ENCODE peak calls at places on chromosome 2, in eight cellular contexts. X is upper lobe of right lung, S is lower lobe of right lung, F is ovary, U is tibial nerve, J is coronary artery, C is testis, A is A549. D is an unnamed sample.

GRCh38 chr2:206392118-206392517 is 51.2 kb upstream of the ADAM23 start:
- DNase-seq in S (no peak), A (peak), U (no peak), X (no peak), F (no peak), C (peak), J (no peak), D (no peak)

GRCh38 chr2:239583171-239583878 is 182.5 kb upstream of the HDAC4 start:
- DNase-seq in A (no peak), J (no peak), C (no peak), U (no peak), S (peak), F (peak), X (peak), D (no peak)

GRCh38 chr2:217837001-217837491 is 165.7 kb downstream of the TNS1 start:
- DNase-seq in C (peak), F (peak), J (peak), X (peak), A (no peak), U (peak), S (peak), D (peak)

GRCh38 chr2:24274809-24275208 is 85.5 kb downstream of the ITSN2 start:
- DNase-seq in X (no peak), C (no peak), F (no peak), A (no peak), S (no peak), J (no peak), U (no peak), D (no peak)

GRCh38 chr2:48180557-48180956 is 274.3 kb upstream of the FBXO11 start:
- DNase-seq in J (no peak), S (no peak), A (no peak), X (no peak), C (no peak), U (no peak), F (no peak), D (no peak)

GRCh38 chr2:118763797-118764196 is 83.7 kb downstream of the EN1 start:
- DNase-seq in X (no peak), S (no peak), A (peak), J (no peak), C (no peak), F (no peak), U (no peak), D (no peak)

GRCh38 chr2:168137510-168138180 is 109.8 kb downstream of the STK39 start:
- DNase-seq in F (no peak), C (no peak), U (no peak), S (no peak), J (no peak), A (no peak), X (no peak), D (no peak)

GRCh38 chr2:7826656-7827055 is 855.2 kb upstream of the ID2 start:
- DNase-seq in C (no peak), U (no peak), X (no peak), S (no peak), J (no peak), A (no peak), F (no peak), D (no peak)

GRCh38 chr2:102235491-102235890 is 48.7 kb downstream of the IL1RL2 start:
- DNase-seq in X (no peak), F (no peak), A (no peak), J (no peak), C (no peak), U (no peak), S (no peak), D (no peak)

GRCh38 chr2:68807821-68808266 is 63.4 kb downstream of the BMP10 start:
- DNase-seq in X (peak), J (no peak), A (no peak), F (no peak), C (no peak), U (peak), S (peak), D (no peak)

GRCh38 chr2:172169611-172170010 is 66.9 kb upstream of the DLX2 start:
- DNase-seq in J (no peak), U (no peak), S (no peak), C (no peak), F (no peak), X (no peak), A (no peak), D (no peak)

GRCh38 chr2:4502230-4502843 is 799.0 kb downstream of the DCDC2C start:
- DNase-seq in S (no peak), C (no peak), A (no peak), U (no peak), F (no peak), X (no peak), J (no peak), D (no peak)

GRCh38 chr2:8587251-8587791 is 94.5 kb upstream of the ID2 start:
- DNase-seq in J (no peak), S (peak), C (no peak), U (no peak), F (no peak), A (no peak), X (peak), D (no peak)

GRCh38 chr2:222142027-222142426 is 156.8 kb downstream of the PAX3 start:
- DNase-seq in S (no peak), F (no peak), A (no peak), X (no peak), U (no peak), C (no peak), J (no peak), D (no peak)

GRCh38 chr2:181563101-181563692 is 93.7 kb downstream of the CERKL start:
- DNase-seq in J (no peak), F (no peak), X (no peak), U (no peak), S (no peak), A (no peak), C (no peak), D (no peak)

GRCh38 chr2:19361325-19361990 is 3.0 kb upstream of the OSR1 start:
- DNase-seq in U (no peak), J (no peak), F (peak), S (no peak), A (no peak), X (no peak), C (peak), D (peak)

GRCh38 chr2:207974214-207974600 is 51.1 kb downstream of the PLEKHM3 start:
- DNase-seq in X (no peak), F (no peak), A (no peak), C (no peak), S (peak), J (no peak), U (no peak), D (no peak)

GRCh38 chr2:168145011-168145410 is 102.4 kb downstream of the STK39 start:
- DNase-seq in C (no peak), J (no peak), X (no peak), U (no peak), S (no peak), F (no peak), A (no peak), D (no peak)

GRCh38 chr2:96316999-96317398 is 8.1 kb upstream of the ITPRIPL1 start:
- DNase-seq in U (no peak), F (no peak), X (no peak), A (no peak), C (no peak), J (no peak), S (no peak), D (no peak)

GRCh38 chr2:112712903-112713584 is 7.8 kb upstream of the NT5DC4 start:
- DNase-seq in J (no peak), S (no peak), X (no peak), A (no peak), U (no peak), F (no peak), C (no peak), D (no peak)

GRCh38 chr2:108449410-108450200 is 599 bp downstream of the GCC2 start:
- DNase-seq in X (no peak), A (peak), J (no peak), F (no peak), S (no peak), C (peak), U (peak), D (no peak)

GRCh38 chr2:37776487-37776886 is 105.0 kb upstream of the CDC42EP3 start:
- DNase-seq in J (peak), F (no peak), A (peak), U (no peak), C (no peak), S (no peak), X (no peak), D (no peak)

GRCh38 chr2:164314148-164314547 is 307.1 kb downstream of the GRB14 start:
- DNase-seq in X (no peak), U (no peak), J (no peak), A (no peak), F (no peak), S (no peak), C (peak), D (no peak)

GRCh38 chr2:227407601-227408089 is 19.9 kb upstream of the SCYGR1 start:
- DNase-seq in U (peak), A (peak), C (no peak), J (no peak), X (peak), S (peak), F (no peak), D (peak)

GRCh38 chr2:207770602-207771404 is 1.1 kb upstream of the FZD5 start:
- DNase-seq in U (no peak), X (peak), J (peak), C (peak), S (peak), F (peak), A (no peak), D (no peak)

GRCh38 chr2:219335373-219335786 is 2.8 kb upstream of the RESP18 start:
- DNase-seq in U (no peak), F (no peak), J (no peak), A (no peak), C (no peak), S (no peak), X (no peak), D (no peak)

GRCh38 chr2:30394096-30394495 is 53.0 kb upstream of the LCLAT1 start:
- DNase-seq in J (no peak), S (no peak), U (no peak), C (no peak), X (no peak), F (no peak), A (no peak), D (no peak)

DNA sequence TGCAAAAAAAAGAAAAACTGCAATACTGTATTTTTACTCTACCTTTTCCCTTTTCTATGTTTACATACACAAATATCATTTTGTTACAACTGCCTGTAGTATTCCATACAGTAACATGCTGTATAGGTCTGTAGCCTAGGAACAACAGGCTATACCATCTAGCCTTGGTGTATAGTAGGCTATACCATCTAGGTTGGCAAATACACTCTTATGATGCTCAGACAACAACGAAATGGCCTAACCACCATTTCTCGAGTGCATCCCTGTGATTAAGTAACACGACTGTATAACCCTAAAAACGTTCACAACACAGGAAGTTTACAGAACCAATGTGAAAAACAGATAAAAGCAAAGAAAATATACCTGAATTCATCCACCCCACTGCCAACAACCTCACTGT is 64.0 kb downstream of the MEMO1 start:
- DNase-seq in U (no peak), F (no peak), S (no peak), X (no peak), C (no peak), J (no peak), A (no peak), D (no peak)
- H3K27ac ChIP-seq in U (no peak), F (no peak), S (no peak), X (no peak), C (no peak), J (no peak), A (no peak), D (no peak)

GRCh38 chr2:176109226-176109954 is 2.3 kb downstream of the HOXD11 start:
- DNase-seq in X (no peak), C (no peak), J (no peak), U (no peak), F (no peak), A (no peak), S (no peak), D (no peak)

GRCh38 chr2:176112375-176113302 is 3.9 kb upstream of the HOXD10 start:
- DNase-seq in S (no peak), J (no peak), X (no peak), C (no peak), F (no peak), A (no peak), U (no peak), D (no peak)

GRCh38 chr2:176111891-176112374 is 4.6 kb upstream of the HOXD10 start:
- DNase-seq in F (no peak), X (no peak), A (no peak), U (no peak), J (no peak), S (no peak), C (no peak), D (no peak)

GRCh38 chr2:176109955-176110345 is 2.9 kb downstream of the HOXD11 start:
- DNase-seq in X (no peak), C (no peak), S (no peak), U (no peak), A (no peak), F (no peak), J (no peak), D (no peak)

GRCh38 chr2:176110975-176111663 is 4.0 kb downstream of the HOXD11 start:
- DNase-seq in X (no peak), F (peak), C (peak), A (peak), U (peak), S (no peak), J (no peak), D (no peak)
- TF ChIP-seq CTCF in X (peak), F (no peak), C (peak), A (peak), U (no peak), S (peak), J (no peak), D (peak)

GRCh38 chr2:176636376-176636775 is 367.1 kb downstream of the MTX2 start:
- DNase-seq in A (no peak), F (no peak), C (no peak), S (no peak), J (no peak), X (no peak), U (no peak), D (no peak)

GRCh38 chr2:176637497-176638166 is 368.4 kb downstream of the MTX2 start:
- DNase-seq in F (peak), A (peak), X (peak), C (peak), U (peak), J (no peak), S (peak), D (peak)

GRCh38 chr2:176639016-176639343 is 369.7 kb downstream of the MTX2 start:
- DNase-seq in F (no peak), J (no peak), S (no peak), C (no peak), U (no peak), A (no peak), X (no peak), D (no peak)

GRCh38 chr2:176637134-176637496 is 367.9 kb downstream of the MTX2 start:
- DNase-seq in C (no peak), F (no peak), X (no peak), S (no peak), J (no peak), A (no peak), U (no peak), D (no peak)

GRCh38 chr2:176638167-176639015 is 369.1 kb downstream of the MTX2 start:
- DNase-seq in F (peak), C (peak), X (peak), S (peak), A (peak), J (no peak), U (peak), D (peak)
- H3K4me3 ChIP-seq in F (peak), C (peak), X (peak), S (peak), A (peak), J (peak), U (peak), D (peak)

DNA sequence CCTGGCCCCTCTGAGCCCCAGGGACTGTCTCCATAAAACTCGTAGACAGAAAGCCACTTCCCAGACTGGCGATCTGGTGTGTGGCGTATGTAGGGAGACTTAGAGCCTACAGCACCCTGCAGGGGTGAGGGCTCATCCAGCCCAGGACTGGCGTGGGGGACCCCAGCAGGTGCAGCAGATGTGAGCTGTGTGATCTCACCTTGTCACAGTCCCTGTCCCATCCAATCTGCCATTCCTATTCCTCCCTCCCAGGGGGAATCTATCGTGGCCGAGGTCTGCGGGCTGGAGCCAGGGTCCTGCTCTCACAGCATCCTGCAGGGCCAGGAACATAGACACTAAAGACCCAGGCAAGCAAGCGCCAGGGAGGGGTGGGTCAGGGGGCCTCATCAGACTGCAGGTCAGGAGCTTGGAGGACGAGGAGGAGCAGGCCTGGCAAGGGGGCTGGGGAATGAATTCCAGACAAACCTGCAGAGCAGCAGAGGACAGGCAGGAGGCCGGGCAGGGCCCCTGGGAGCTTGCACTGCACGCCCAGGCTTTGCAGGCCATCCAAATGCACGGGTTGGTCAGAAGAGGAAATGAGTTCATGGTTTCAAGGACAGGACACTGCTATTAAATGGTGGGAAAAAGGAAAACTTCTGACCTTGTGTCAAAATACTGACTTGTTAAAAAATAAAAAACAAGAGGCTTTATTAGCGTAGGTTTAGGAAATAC is 32.5 kb downstream of the HS6ST1 start:
- DNase-seq in U (no peak), S (peak), F (peak), J (no peak), C (no peak), X (no peak), A (no peak), D (no peak)
- H3K27ac ChIP-seq in U (peak), S (no peak), F (no peak), J (no peak), C (no peak), X (no peak), A (no peak), D (peak)

GRCh38 chr2:127027715-127028114 is 79.2 kb downstream of the BIN1 start:
- DNase-seq in A (no peak), X (no peak), F (no peak), C (no peak), S (no peak), J (no peak), U (no peak), D (no peak)
- TF ChIP-seq CTCF in A (peak), X (no peak), F (no peak), C (no peak), S (no peak), J (no peak), U (no peak), D (no peak)

DNA sequence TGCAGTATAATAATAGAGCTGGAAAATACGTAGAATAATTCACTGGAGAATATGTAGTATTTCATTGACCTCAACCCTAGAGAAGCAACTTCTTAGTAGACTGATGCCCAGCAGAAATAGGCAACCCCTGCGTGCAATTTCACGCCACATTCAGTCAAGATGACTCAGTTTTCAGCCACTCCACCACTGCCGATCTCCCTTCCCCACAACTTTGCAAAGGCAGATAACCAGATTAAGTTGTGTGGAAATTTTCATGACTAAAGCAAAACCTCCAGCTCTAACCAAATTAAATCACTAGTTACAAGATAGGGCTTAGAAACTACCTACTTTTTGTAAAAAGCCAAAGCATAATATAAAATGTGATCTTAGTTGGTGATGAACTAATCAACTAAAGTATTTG is 63.3 kb upstream of the STK17B start:
- DNase-seq in F (no peak), C (no peak), J (no peak), U (no peak), A (no peak), X (no peak), S (no peak), D (no peak)
- H3K4me3 ChIP-seq in F (no peak), C (no peak), J (no peak), U (no peak), A (no peak), X (no peak), S (no peak), D (no peak)

GRCh38 chr2:9703701-9704221 is 73.0 kb upstream of the YWHAQ start:
- DNase-seq in A (peak), C (no peak), S (peak), F (peak), U (peak), J (no peak), X (no peak), D (no peak)
- H3K27ac ChIP-seq in A (peak), C (no peak), S (no peak), F (no peak), U (no peak), J (no peak), X (no peak), D (no peak)

GRCh38 chr2:82650038-82650437 is 1809.0 kb downstream of the SUCLG1 start:
- DNase-seq in U (no peak), C (no peak), J (no peak), S (no peak), F (no peak), X (no peak), A (no peak), D (no peak)
- TF ChIP-seq CTCF in U (no peak), C (no peak), J (no peak), S (no peak), F (no peak), X (no peak), A (no peak), D (no peak)

GRCh38 chr2:46964835-46965560 is 49.4 kb upstream of the MCFD2 start:
- DNase-seq in X (no peak), U (no peak), A (no peak), F (no peak), S (no peak), J (no peak), C (no peak), D (no peak)

GRCh38 chr2:46966576-46966975 is 51.0 kb upstream of the MCFD2 start:
- DNase-seq in U (no peak), A (no peak), X (no peak), J (no peak), C (no peak), S (no peak), F (no peak), D (no peak)

GRCh38 chr2:46970334-46971288 is 55.0 kb upstream of the MCFD2 start:
- DNase-seq in F (peak), A (peak), S (peak), J (peak), C (peak), U (peak), X (no peak), D (peak)

GRCh38 chr2:46971914-46972313 is 56.3 kb upstream of the MCFD2 start:
- DNase-seq in S (no peak), U (no peak), J (no peak), X (no peak), C (no peak), F (no peak), A (no peak), D (no peak)

GRCh38 chr2:46967990-46968647 is 52.5 kb upstream of the MCFD2 start:
- DNase-seq in A (peak), J (peak), F (peak), X (peak), U (peak), S (peak), C (peak), D (peak)
- H3K4me3 ChIP-seq in A (peak), J (peak), F (no peak), X (no peak), U (no peak), S (peak), C (no peak), D (no peak)

DNA sequence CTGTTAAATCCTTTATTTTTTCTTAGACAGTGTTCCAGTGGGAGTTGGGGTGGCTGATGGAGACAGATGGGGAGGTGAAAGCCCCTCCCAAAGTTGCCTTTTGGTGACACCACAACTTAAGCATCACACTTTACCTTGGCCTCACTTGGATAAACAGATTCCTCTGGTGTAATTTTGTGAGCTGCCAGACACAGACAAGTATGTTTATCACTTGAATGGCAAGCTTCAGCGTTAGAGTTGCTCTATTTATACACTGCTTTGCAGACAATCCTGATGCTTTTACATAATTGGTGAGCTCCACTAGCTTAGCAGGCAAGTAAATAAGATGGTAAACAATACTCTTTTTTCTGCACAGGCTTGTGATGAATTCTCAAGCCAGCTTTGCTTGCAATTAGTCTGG is 226.2 kb downstream of the SLC8A1 start:
- DNase-seq in F (no peak), J (no peak), A (no peak), U (no peak), X (no peak), C (no peak), S (no peak), D (no peak)
- H3K27ac ChIP-seq in F (no peak), J (no peak), A (no peak), U (no peak), X (no peak), C (no peak), S (no peak), D (peak)